ENCODE peak calls at places on chromosomes 4 and X, in five cellular contexts. Y, A, J, V and L are unnamed samples.

GRCh38 chr4:174461438-174462106 is 60.7 kb downstream of the HPGD start:
- DNase-seq in Y (no peak), A (peak; percentile 7), J (peak; percentile 54), V (no peak), L (no peak)

GRCh38 chr4:102263024-102263787 is 82.1 kb downstream of the SLC39A8 start:
- DNase-seq in Y (peak; percentile 51), A (peak; percentile 15), J (peak; percentile 41), V (no peak), L (no peak)

GRCh38 chrX:102154900-102155805 is 624 bp downstream of the BEX5 start:
- DNase-seq in Y (no peak), A (no peak), J (no peak), V (peak; percentile 55), L (no peak)

GRCh38 chrX:110665636-110666035 is 130.0 kb downstream of the CHRDL1 start:
- DNase-seq in Y (no peak), A (peak; percentile 26), J (peak; percentile 7), V (peak; percentile 49), L (no peak)

GRCh38 chr4:159547645-159548308 is 444.9 kb downstream of the RAPGEF2 start:
- DNase-seq in Y (no peak), A (no peak), J (no peak), V (no peak), L (no peak)

GRCh38 chr4:153542131-153542530 is 76.0 kb downstream of the TMEM131L start:
- DNase-seq in Y (no peak), A (no peak), J (no peak), V (no peak), L (no peak)

GRCh38 chr4:88613417-88613875 is 21.2 kb downstream of the HERC3 start:
- DNase-seq in Y (no peak), A (no peak), J (no peak), V (no peak), L (no peak)

GRCh38 chrX:80876877-80877276 is 67.2 kb upstream of the BRWD3 start:
- DNase-seq in Y (peak; percentile 13), A (peak; percentile 6), J (peak; percentile 7), V (no peak), L (peak; percentile 1)

GRCh38 chr4:145132521-145133098 is 34.5 kb downstream of the ABCE1 start:
- DNase-seq in Y (no peak), A (no peak), J (no peak), V (no peak), L (peak; percentile 53)

GRCh38 chr4:6608758-6609414 is 31.6 kb upstream of the MRFAP1 start:
- DNase-seq in Y (no peak), A (no peak), J (no peak), V (peak; percentile 58), L (no peak)

GRCh38 chr4:118033148-118034060 is 882 bp upstream of the NDST3 start:
- DNase-seq in Y (peak; percentile 40), A (peak; percentile 3), J (no peak), V (peak; percentile 78), L (no peak)

GRCh38 chr4:21117771-21118170 is 417.5 kb downstream of the PACRGL start:
- DNase-seq in Y (no peak), A (no peak), J (no peak), V (no peak), L (no peak)

GRCh38 chrX:55636109-55636508 is 12.9 kb downstream of the FOXR2 start:
- DNase-seq in Y (no peak), A (no peak), J (no peak), V (no peak), L (no peak)

GRCh38 chrX:10111364-10112148 is 45.2 kb upstream of the CLCN4 start:
- DNase-seq in Y (no peak), A (no peak), J (peak; percentile 32), V (no peak), L (peak; percentile 59)

GRCh38 chrX:73916931-73917657 is 354.1 kb downstream of the CHIC1 start:
- DNase-seq in Y (peak; percentile 4), A (no peak), J (no peak), V (no peak), L (no peak)

GRCh38 chrX:73922856-73923429 is 359.9 kb downstream of the CHIC1 start:
- DNase-seq in Y (no peak), A (no peak), J (no peak), V (no peak), L (no peak)
- TF ChIP-seq SRF in Y (no peak), A (no peak), J (no peak), V (no peak), L (no peak)

GRCh38 chrX:84956304-84956703 is 47.4 kb upstream of the APOOL start:
- DNase-seq in Y (no peak), A (no peak), J (no peak), V (no peak), L (no peak)
- TF ChIP-seq SRF in Y (no peak), A (no peak), J (no peak), V (no peak), L (no peak)

GRCh38 chrX:79366888-79367749 is at the start of gene ITM2A:
- DNase-seq in Y (no peak), A (peak; percentile 60), J (no peak), V (peak; percentile 53), L (no peak)
- TF ChIP-seq SRF in Y (no peak), A (no peak), J (no peak), V (no peak), L (no peak)

GRCh38 chr4:68869274-68869773 is 53.5 kb downstream of the UGT2B10 start:
- DNase-seq in Y (no peak), A (no peak), J (no peak), V (no peak), L (no peak)

GRCh38 chr4:68865760-68866159 is 50.0 kb downstream of the UGT2B10 start:
- DNase-seq in Y (no peak), A (no peak), J (no peak), V (no peak), L (no peak)

GRCh38 chr4:68865178-68865638 is 49.4 kb downstream of the UGT2B10 start:
- DNase-seq in Y (no peak), A (no peak), J (peak; percentile 74), V (no peak), L (no peak)

GRCh38 chr4:68861057-68861456 is 45.3 kb downstream of the UGT2B10 start:
- DNase-seq in Y (no peak), A (no peak), J (no peak), V (no peak), L (no peak)

DNA sequence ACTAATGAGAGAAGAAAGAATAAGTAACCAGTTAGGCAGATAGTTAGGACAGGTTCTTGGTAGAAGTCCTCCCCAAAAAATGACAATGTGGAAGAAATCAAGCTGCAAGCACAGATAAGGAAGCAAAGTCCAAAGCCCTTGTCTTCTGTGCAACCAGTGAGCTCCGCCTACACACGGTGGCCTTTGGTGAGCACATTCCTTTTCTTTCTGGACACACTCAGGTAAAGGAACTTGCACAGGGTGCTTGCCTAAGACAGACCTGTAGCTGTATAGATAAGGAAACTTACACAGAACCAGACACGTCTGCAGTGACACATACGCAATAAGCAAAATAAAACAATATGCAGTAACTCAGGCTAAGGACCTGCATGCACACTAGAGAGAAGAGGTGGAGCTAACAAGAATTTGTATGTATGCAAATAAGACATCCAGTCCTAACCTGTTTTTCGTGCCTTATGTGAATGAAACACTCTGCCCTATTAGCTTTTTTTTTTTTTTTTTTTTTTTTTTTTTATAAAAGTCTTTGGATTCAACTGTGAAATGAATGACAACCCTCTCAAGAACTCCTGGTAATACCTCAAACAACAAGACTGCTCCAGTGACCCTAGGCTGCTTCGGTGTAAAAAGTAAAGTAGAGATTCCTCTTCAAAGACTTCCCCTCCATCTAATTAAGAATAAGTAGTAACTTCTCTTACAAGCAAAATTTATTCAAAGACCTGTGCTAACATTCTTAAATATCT is 48.8 kb downstream of the UGT2B10 start:
- DNase-seq in Y (no peak), A (peak; percentile 52), J (peak; percentile 92), V (no peak), L (no peak)
- TF ChIP-seq SRF in Y (no peak), A (no peak), J (no peak), V (no peak), L (no peak)

GRCh38 chr4:180164799-180165198 is 2078.4 kb upstream of the TENM3 start:
- DNase-seq in Y (no peak), A (no peak), J (peak; percentile 1), V (no peak), L (no peak)
- TF ChIP-seq SRF in Y (no peak), A (no peak), J (no peak), V (no peak), L (no peak)